ENCODE peak calls at places on chromosomes 11 and 22, in five cellular contexts. W is T1000, I is neuronal stem cell, Q is Right ventricle myocardium superior, O is KBM-7. L is an unnamed sample.

GRCh38 chr11:85843929-85844328 is 11.3 kb upstream of the CCDC83 start:
- DNase-seq in W (no peak), O (no peak), Q (no peak), I (no peak), L (no peak)

GRCh38 chr11:75591966-75592365 is 29.9 kb downstream of the SERPINH1 start:
- DNase-seq in Q (no peak), I (no peak), W (no peak), O (no peak), L (no peak)

GRCh38 chr11:11215058-11215815 is 137.8 kb downstream of the CSNK2A3 start:
- DNase-seq in O (no peak), Q (no peak), W (no peak), I (no peak), L (no peak)

GRCh38 chr22:39463931-39464390 is 7.1 kb downstream of the MGAT3 start:
- DNase-seq in W (no peak), Q (peak; percentile 63), I (no peak), O (no peak), L (no peak)

GRCh38 chr11:116893437-116893836 is 56.0 kb upstream of the APOA1 start:
- DNase-seq in W (no peak), O (no peak), I (no peak), Q (no peak), L (no peak)

GRCh38 chr11:126176853-126177470 is 34.5 kb downstream of the RPUSD4 start:
- DNase-seq in Q (no peak), O (no peak), I (no peak), W (no peak), L (no peak)

GRCh38 chr11:133082453-133082781 is 449.9 kb downstream of the OPCML start:
- DNase-seq in I (peak; percentile 26), W (no peak), O (no peak), Q (no peak), L (peak; percentile 65)

GRCh38 chr11:73218106-73218829 is at the start of gene P2RY2:
- DNase-seq in W (no peak), Q (peak; percentile 91), I (peak; percentile 67), O (peak; percentile 85), L (peak; percentile 92)

GRCh38 chr22:25762147-25762546 is 20.2 kb downstream of the MYO18B start:
- DNase-seq in Q (no peak), W (no peak), O (no peak), I (no peak), L (no peak)

GRCh38 chr11:35012467-35013191 is 96.2 kb downstream of the PDHX start:
- DNase-seq in I (no peak), Q (no peak), O (no peak), W (no peak), L (no peak)

GRCh38 chr11:3218483-3219280 is at the start of gene MRGPRG:
- DNase-seq in O (no peak), W (no peak), I (no peak), Q (peak; percentile 36), L (peak; percentile 23)

GRCh38 chr22:44311855-44312170 is 938 bp downstream of the SHISAL1 start:
- DNase-seq in W (no peak), I (no peak), Q (peak; percentile 12), O (no peak), L (no peak)

GRCh38 chr22:29388759-29389090 is 355 bp upstream of the AP1B1 start:
- DNase-seq in W (no peak), O (no peak), Q (no peak), I (no peak), L (no peak)

GRCh38 chr22:19875531-19876313 is 21.0 kb upstream of the GNB1L start:
- DNase-seq in Q (peak; percentile 39), O (no peak), W (peak; percentile 22), I (no peak), L (peak; percentile 67)

GRCh38 chr11:115425816-115426215 is 78.4 kb downstream of the CADM1 start:
- DNase-seq in W (no peak), Q (no peak), O (no peak), I (no peak), L (no peak)

GRCh38 chr11:32109138-32109537 is 18.3 kb downstream of the RCN1 start:
- DNase-seq in W (peak; percentile 6), O (no peak), I (no peak), Q (no peak), L (no peak)

GRCh38 chr11:39374963-39375698 is 2084.3 kb downstream of the LRRC4C start:
- DNase-seq in Q (no peak), W (no peak), O (peak; percentile 41), I (peak; percentile 3), L (no peak)

GRCh38 chr22:29633514-29634312 is 30.3 kb downstream of the NF2 start:
- DNase-seq in Q (no peak), I (no peak), W (no peak), O (no peak), L (no peak)

GRCh38 chr11:26575946-26576345 is 3.9 kb upstream of the MUC15 start:
- DNase-seq in O (no peak), W (no peak), Q (no peak), I (no peak), L (no peak)

GRCh38 chr11:123516238-123516637 is 86.2 kb downstream of the GRAMD1B start:
- DNase-seq in O (no peak), Q (no peak), I (no peak), W (no peak), L (no peak)

GRCh38 chr11:79078999-79079398 is 361.8 kb downstream of the TENM4 start:
- DNase-seq in Q (no peak), I (no peak), W (no peak), O (no peak), L (peak; percentile 68)

GRCh38 chr22:32827061-32827602 is 25.6 kb downstream of the TIMP3 start:
- DNase-seq in O (no peak), W (no peak), I (no peak), Q (no peak), L (no peak)

GRCh38 chr22:34111210-34111824 is 191.0 kb upstream of the LARGE1 start:
- DNase-seq in Q (no peak), W (no peak), O (peak; percentile 13), I (peak; percentile 20), L (no peak)

L was measured in right cardiac atrium.